ENCODE peak calls at places on chromosomes 16 and 17, in five cellular contexts. One of them, this sample, is unnamed.

GRCh38 chr16:4264546-4264945 is 8.3 kb downstream of the TFAP4 start:
- DNase-seq in neuronal stem cell: no peak
- DNase-seq in H1: no peak
- DNase-seq in mesenchymal stem cell: no peak
- DNase-seq in trophoblast cell: no peak
- DNase-seq in this sample: peak; percentile 32

GRCh38 chr16:11759163-11759834 is 16.6 kb upstream of the TXNDC11 start:
- DNase-seq in neuronal stem cell: no peak
- DNase-seq in H1: no peak
- DNase-seq in mesenchymal stem cell: no peak
- DNase-seq in trophoblast cell: no peak
- DNase-seq in this sample: no peak

GRCh38 chr17:64780096-64781012 is 118.2 kb upstream of the SMURF2 start:
- DNase-seq in neuronal stem cell: no peak
- DNase-seq in H1: no peak
- DNase-seq in mesenchymal stem cell: peak; percentile 62
- DNase-seq in trophoblast cell: peak; percentile 96
- DNase-seq in this sample: peak; percentile 97

GRCh38 chr16:66927012-66927436 is 1.7 kb upstream of the RRAD start:
- DNase-seq in neuronal stem cell: no peak
- DNase-seq in H1: no peak
- DNase-seq in mesenchymal stem cell: peak; percentile 97
- DNase-seq in trophoblast cell: peak; percentile 96
- DNase-seq in this sample: peak; percentile 54

GRCh38 chr16:590165-590874 is 454 bp downstream of the RAB40C start:
- DNase-seq in neuronal stem cell: no peak
- DNase-seq in H1: no peak
- DNase-seq in mesenchymal stem cell: peak; percentile 60
- DNase-seq in trophoblast cell: peak; percentile 50
- DNase-seq in this sample: no peak

GRCh38 chr16:74029122-74029805 is 267.4 kb upstream of the PSMD7 start:
- DNase-seq in neuronal stem cell: no peak
- DNase-seq in H1: no peak
- DNase-seq in mesenchymal stem cell: no peak
- DNase-seq in trophoblast cell: no peak
- DNase-seq in this sample: no peak

GRCh38 chr16:49754495-49755290 is 101.2 kb downstream of the ZNF423 start:
- DNase-seq in neuronal stem cell: peak; percentile 81
- DNase-seq in H1: peak; percentile 72
- DNase-seq in mesenchymal stem cell: peak; percentile 17
- DNase-seq in trophoblast cell: peak; percentile 16
- DNase-seq in this sample: peak; percentile 65

GRCh38 chr16:81586421-81586820 is 141.8 kb downstream of the CMIP start:
- DNase-seq in neuronal stem cell: no peak
- DNase-seq in H1: no peak
- DNase-seq in mesenchymal stem cell: peak; percentile 87
- DNase-seq in trophoblast cell: peak; percentile 97
- DNase-seq in this sample: no peak

GRCh38 chr16:75911896-75912295 is 185.6 kb upstream of the CPHXL start:
- DNase-seq in neuronal stem cell: no peak
- DNase-seq in H1: no peak
- DNase-seq in mesenchymal stem cell: peak; percentile 83
- DNase-seq in trophoblast cell: peak; percentile 72
- DNase-seq in this sample: no peak

GRCh38 chr16:70470141-70470926 is 15.9 kb downstream of the FCSK start:
- DNase-seq in neuronal stem cell: no peak
- DNase-seq in H1: no peak
- DNase-seq in mesenchymal stem cell: no peak
- DNase-seq in trophoblast cell: no peak
- DNase-seq in this sample: no peak

GRCh38 chr17:64084940-64085649 is 44.8 kb downstream of the ERN1 start:
- DNase-seq in neuronal stem cell: no peak
- DNase-seq in H1: no peak
- DNase-seq in mesenchymal stem cell: no peak
- DNase-seq in trophoblast cell: no peak
- DNase-seq in this sample: no peak

GRCh38 chr16:79883494-79883893 is 283.0 kb upstream of the MAF start:
- DNase-seq in neuronal stem cell: no peak
- DNase-seq in H1: no peak
- DNase-seq in mesenchymal stem cell: no peak
- DNase-seq in trophoblast cell: no peak
- DNase-seq in this sample: no peak

GRCh38 chr16:66359811-66360608 is 6.5 kb upstream of the CDH5 start:
- DNase-seq in neuronal stem cell: no peak
- DNase-seq in H1: no peak
- DNase-seq in mesenchymal stem cell: no peak
- DNase-seq in trophoblast cell: no peak
- DNase-seq in this sample: no peak

GRCh38 chr17:10871914-10872313 is 34.0 kb upstream of the PIRT start:
- DNase-seq in neuronal stem cell: no peak
- DNase-seq in H1: no peak
- DNase-seq in mesenchymal stem cell: no peak
- DNase-seq in trophoblast cell: no peak
- DNase-seq in this sample: no peak

GRCh38 chr16:86994651-86995171 is 322.5 kb downstream of the C16orf95 start:
- DNase-seq in neuronal stem cell: no peak
- DNase-seq in H1: no peak
- DNase-seq in mesenchymal stem cell: peak; percentile 94
- DNase-seq in trophoblast cell: no peak
- DNase-seq in this sample: no peak

DNA sequence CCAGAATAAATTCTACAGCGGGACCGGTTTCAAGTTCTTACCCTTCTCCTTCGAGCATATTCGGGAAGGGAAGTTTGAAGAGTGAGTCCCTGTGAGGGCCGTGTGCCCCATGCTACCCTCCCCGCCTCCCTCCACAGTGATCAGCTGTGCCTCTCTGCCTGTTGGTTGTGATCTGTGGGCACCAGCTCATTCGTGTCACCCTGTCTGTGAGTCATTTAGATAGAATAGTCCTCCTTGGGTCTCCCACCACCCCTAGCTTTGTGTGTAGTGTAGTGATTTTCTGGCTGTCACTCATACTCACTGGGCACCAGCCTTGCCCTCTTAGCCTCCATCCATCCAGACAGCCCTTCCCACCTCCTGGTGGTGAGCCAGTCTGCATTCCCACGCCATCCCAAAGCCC is 15.0 kb upstream of the NAGLU start:
- DNase-seq in neuronal stem cell: no peak
- DNase-seq in H1: no peak
- DNase-seq in mesenchymal stem cell: peak; percentile 35
- DNase-seq in trophoblast cell: no peak
- DNase-seq in this sample: peak; percentile 23
- H2BK12ac ChIP-seq in neuronal stem cell: no peak overlapping the region
- H2BK12ac ChIP-seq in H1: no peak overlapping the region
- H2BK12ac ChIP-seq in mesenchymal stem cell: peak overlapping the region; percentile 98
- H2BK12ac ChIP-seq in trophoblast cell: peak overlapping the region; percentile 94
- H2BK12ac ChIP-seq in this sample: no peak overlapping the region

GRCh38 chr17:2232244-2232638 is 71.3 kb downstream of the SMG6 start:
- DNase-seq in neuronal stem cell: no peak
- DNase-seq in H1: no peak
- DNase-seq in mesenchymal stem cell: peak; percentile 80
- DNase-seq in trophoblast cell: peak; percentile 87
- DNase-seq in this sample: no peak

GRCh38 chr17:2233441-2233947 is 70.1 kb downstream of the SMG6 start:
- DNase-seq in neuronal stem cell: no peak
- DNase-seq in H1: no peak
- DNase-seq in mesenchymal stem cell: peak; percentile 93
- DNase-seq in trophoblast cell: no peak
- DNase-seq in this sample: no peak

GRCh38 chr17:2227025-2227699 is 76.4 kb downstream of the SMG6 start:
- DNase-seq in neuronal stem cell: no peak
- DNase-seq in H1: no peak
- DNase-seq in mesenchymal stem cell: no peak
- DNase-seq in trophoblast cell: peak; percentile 83
- DNase-seq in this sample: no peak

GRCh38 chr17:2235792-2236365 is 67.7 kb downstream of the SMG6 start:
- DNase-seq in neuronal stem cell: no peak
- DNase-seq in H1: no peak
- DNase-seq in mesenchymal stem cell: no peak
- DNase-seq in trophoblast cell: no peak
- DNase-seq in this sample: no peak

GRCh38 chr17:2230877-2231276 is 72.7 kb downstream of the SMG6 start:
- DNase-seq in neuronal stem cell: no peak
- DNase-seq in H1: no peak
- DNase-seq in mesenchymal stem cell: peak; percentile 79
- DNase-seq in trophoblast cell: no peak
- DNase-seq in this sample: no peak
- H3K4ac ChIP-seq in neuronal stem cell: no peak overlapping the region
- H3K4ac ChIP-seq in H1: no peak overlapping the region
- H3K4ac ChIP-seq in mesenchymal stem cell: peak overlapping the region; percentile 37
- H3K4ac ChIP-seq in trophoblast cell: no peak overlapping the region
- H3K4ac ChIP-seq in this sample: no peak overlapping the region

GRCh38 chr17:58611331-58611730 is 80.5 kb downstream of the TEX14 start:
- DNase-seq in neuronal stem cell: no peak
- DNase-seq in H1: no peak
- DNase-seq in mesenchymal stem cell: no peak
- DNase-seq in trophoblast cell: no peak
- DNase-seq in this sample: no peak
- H2BK12ac ChIP-seq in neuronal stem cell: no peak overlapping the region
- H2BK12ac ChIP-seq in H1: no peak overlapping the region
- H2BK12ac ChIP-seq in mesenchymal stem cell: no peak overlapping the region
- H2BK12ac ChIP-seq in trophoblast cell: no peak overlapping the region
- H2BK12ac ChIP-seq in this sample: no peak overlapping the region

DNA sequence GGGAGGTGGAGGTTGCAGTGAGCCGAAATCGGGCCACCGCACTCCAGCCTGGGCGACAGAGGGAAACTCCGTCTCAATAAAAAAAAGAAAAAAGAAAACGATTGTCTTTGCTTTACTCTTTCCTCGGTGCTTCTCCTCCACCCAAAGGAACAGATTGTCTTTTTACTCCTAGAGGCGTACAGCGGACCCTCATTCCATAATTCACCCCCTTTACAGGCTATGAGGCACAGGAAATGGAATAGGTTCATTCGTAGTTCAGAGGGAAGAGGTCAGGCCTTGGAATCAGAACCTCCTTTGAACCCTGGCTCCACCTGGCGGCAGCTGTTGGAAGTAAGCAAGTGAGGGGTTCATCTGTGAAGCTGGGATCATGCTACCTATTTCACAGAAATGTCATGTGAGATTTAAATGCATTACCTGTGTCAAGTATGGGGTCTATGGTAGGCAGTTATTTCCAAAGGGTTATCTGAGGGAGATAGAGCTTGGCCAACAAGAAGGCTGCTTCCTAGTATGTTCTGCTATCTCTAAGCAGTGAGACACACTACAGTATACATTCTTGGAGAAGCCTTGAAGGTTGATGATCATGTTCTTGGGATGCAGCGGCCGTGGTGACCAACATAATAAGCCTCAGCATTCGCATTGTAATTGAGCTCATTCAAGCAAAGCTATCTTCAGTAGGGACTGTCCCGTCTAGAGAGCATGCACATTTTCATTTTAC is 18.6 kb upstream of the ZNF689 start:
- DNase-seq in neuronal stem cell: peak; percentile 69
- DNase-seq in H1: no peak
- DNase-seq in mesenchymal stem cell: peak; percentile 71
- DNase-seq in trophoblast cell: peak; percentile 97
- DNase-seq in this sample: peak; percentile 79
- H3K4ac ChIP-seq in neuronal stem cell: no peak overlapping the region
- H3K4ac ChIP-seq in H1: no peak overlapping the region
- H3K4ac ChIP-seq in mesenchymal stem cell: no peak overlapping the region
- H3K4ac ChIP-seq in trophoblast cell: no peak overlapping the region
- H3K4ac ChIP-seq in this sample: no peak overlapping the region

GRCh38 chr16:54291107-54291980 is 4.8 kb upstream of the IRX3 start:
- DNase-seq in neuronal stem cell: peak; percentile 29
- DNase-seq in H1: no peak
- DNase-seq in mesenchymal stem cell: no peak
- DNase-seq in trophoblast cell: no peak
- DNase-seq in this sample: peak; percentile 44
- H2BK12ac ChIP-seq in neuronal stem cell: no peak overlapping the region
- H2BK12ac ChIP-seq in H1: peak overlapping the region; percentile 60
- H2BK12ac ChIP-seq in mesenchymal stem cell: no peak overlapping the region
- H2BK12ac ChIP-seq in trophoblast cell: no peak overlapping the region
- H2BK12ac ChIP-seq in this sample: no peak overlapping the region

GRCh38 chr17:78476149-78476548 is 97.7 kb downstream of the PGS1 start:
- DNase-seq in neuronal stem cell: no peak
- DNase-seq in H1: no peak
- DNase-seq in mesenchymal stem cell: no peak
- DNase-seq in trophoblast cell: no peak
- DNase-seq in this sample: no peak

GRCh38 chr17:78475211-78475610 is 96.8 kb downstream of the PGS1 start:
- DNase-seq in neuronal stem cell: no peak
- DNase-seq in H1: no peak
- DNase-seq in mesenchymal stem cell: no peak
- DNase-seq in trophoblast cell: no peak
- DNase-seq in this sample: no peak

GRCh38 chr17:78472035-78472905 is 93.8 kb downstream of the PGS1 start:
- DNase-seq in neuronal stem cell: no peak
- DNase-seq in H1: no peak
- DNase-seq in mesenchymal stem cell: no peak
- DNase-seq in trophoblast cell: no peak
- DNase-seq in this sample: no peak

GRCh38 chr17:78474631-78475146 is 96.2 kb downstream of the PGS1 start:
- DNase-seq in neuronal stem cell: no peak
- DNase-seq in H1: no peak
- DNase-seq in mesenchymal stem cell: no peak
- DNase-seq in trophoblast cell: peak; percentile 42
- DNase-seq in this sample: no peak

DNA sequence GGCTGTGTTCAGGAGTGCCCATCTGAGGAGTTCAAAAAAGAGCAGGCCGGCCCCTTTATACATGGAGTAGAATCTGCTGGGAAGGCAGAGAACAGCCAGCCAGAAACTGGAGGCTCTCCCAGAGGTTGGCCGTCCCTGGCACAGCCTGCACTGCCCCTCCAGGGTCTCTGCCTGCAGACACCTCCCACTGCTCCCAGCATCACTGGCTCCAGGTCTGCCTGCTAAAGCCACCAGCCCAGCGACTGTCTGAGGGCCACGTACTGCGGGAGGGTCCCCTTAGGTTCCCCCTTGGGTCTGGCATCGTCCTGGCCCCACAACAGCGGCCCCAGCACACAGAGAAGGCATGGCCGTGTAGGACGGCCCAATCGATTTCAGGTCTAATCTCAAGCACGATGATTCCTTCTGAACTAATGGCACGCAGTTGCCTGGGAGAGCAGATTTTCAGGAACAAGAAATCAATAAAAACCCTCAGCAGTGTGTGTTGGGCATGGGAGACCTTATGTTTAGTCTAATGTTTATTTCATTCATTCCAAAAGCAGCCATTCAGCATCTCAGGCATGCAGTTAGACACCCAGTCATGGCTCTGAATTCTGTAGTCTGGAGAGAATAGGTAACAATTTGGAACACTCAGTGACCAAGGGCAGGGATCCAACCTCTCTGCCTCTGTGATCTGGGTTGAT is 95.6 kb downstream of the PGS1 start:
- DNase-seq in neuronal stem cell: no peak
- DNase-seq in H1: no peak
- DNase-seq in mesenchymal stem cell: no peak
- DNase-seq in trophoblast cell: peak; percentile 49
- DNase-seq in this sample: no peak
- H3K4ac ChIP-seq in neuronal stem cell: no peak overlapping the region
- H3K4ac ChIP-seq in H1: no peak overlapping the region
- H3K4ac ChIP-seq in mesenchymal stem cell: no peak overlapping the region
- H3K4ac ChIP-seq in trophoblast cell: no peak overlapping the region
- H3K4ac ChIP-seq in this sample: no peak overlapping the region

GRCh38 chr17:27949304-27949703 is 56.1 kb upstream of the LYRM9 start:
- DNase-seq in neuronal stem cell: no peak
- DNase-seq in H1: no peak
- DNase-seq in mesenchymal stem cell: no peak
- DNase-seq in trophoblast cell: no peak
- DNase-seq in this sample: peak; percentile 64
- H2BK12ac ChIP-seq in neuronal stem cell: peak overlapping the region; percentile 69
- H2BK12ac ChIP-seq in H1: no peak overlapping the region
- H2BK12ac ChIP-seq in mesenchymal stem cell: no peak overlapping the region
- H2BK12ac ChIP-seq in trophoblast cell: no peak overlapping the region
- H2BK12ac ChIP-seq in this sample: no peak overlapping the region

GRCh38 chr17:17698869-17699351 is 17.7 kb downstream of the RAI1 start:
- DNase-seq in neuronal stem cell: no peak
- DNase-seq in H1: no peak
- DNase-seq in mesenchymal stem cell: peak; percentile 80
- DNase-seq in trophoblast cell: peak; percentile 83
- DNase-seq in this sample: peak; percentile 76
- H3K4ac ChIP-seq in neuronal stem cell: no peak overlapping the region
- H3K4ac ChIP-seq in H1: no peak overlapping the region
- H3K4ac ChIP-seq in mesenchymal stem cell: peak overlapping the region; percentile 92
- H3K4ac ChIP-seq in trophoblast cell: no peak overlapping the region
- H3K4ac ChIP-seq in this sample: no peak overlapping the region

This sample was measured in H9.